ENCODE peak calls at places on chromosomes 11 and 22, in six cellular contexts. One of them, this sample, is unnamed.

GRCh38 chr11:12803086-12803826 is 129.0 kb downstream of the TEAD1 start:
- DNase-seq in HFF-Myc: no peak
- DNase-seq in A549: no peak
- DNase-seq in gastrocnemius medialis: no peak
- DNase-seq in cardiac fibroblast: peak
- DNase-seq in fibroblast of lung: peak
- DNase-seq in this sample: peak

GRCh38 chr11:121207485-121208115 is 85.0 kb upstream of the SC5D start:
- DNase-seq in gastrocnemius medialis: no peak
- DNase-seq in A549: no peak
- DNase-seq in fibroblast of lung: no peak
- DNase-seq in HFF-Myc: no peak
- DNase-seq in cardiac fibroblast: peak
- DNase-seq in this sample: no peak

GRCh38 chr11:99069831-99070444 is 49.2 kb downstream of the CNTN5 start:
- DNase-seq in A549: no peak
- DNase-seq in cardiac fibroblast: peak
- DNase-seq in gastrocnemius medialis: no peak
- DNase-seq in fibroblast of lung: peak
- DNase-seq in HFF-Myc: no peak
- DNase-seq in this sample: peak

GRCh38 chr11:45583981-45584380 is 81.4 kb downstream of the CHST1 start:
- DNase-seq in HFF-Myc: no peak
- DNase-seq in A549: no peak
- DNase-seq in cardiac fibroblast: no peak
- DNase-seq in gastrocnemius medialis: no peak
- DNase-seq in fibroblast of lung: no peak
- DNase-seq in this sample: no peak

GRCh38 chr11:33828604-33829429 is 54.5 kb upstream of the FBXO3 start:
- DNase-seq in A549: no peak
- DNase-seq in cardiac fibroblast: no peak
- DNase-seq in HFF-Myc: no peak
- DNase-seq in fibroblast of lung: no peak
- DNase-seq in gastrocnemius medialis: no peak
- DNase-seq in this sample: no peak

GRCh38 chr22:42399315-42400271 is 32.6 kb downstream of the NFAM1 start:
- DNase-seq in fibroblast of lung: no peak
- DNase-seq in gastrocnemius medialis: no peak
- DNase-seq in HFF-Myc: no peak
- DNase-seq in cardiac fibroblast: no peak
- DNase-seq in A549: no peak
- DNase-seq in this sample: no peak

GRCh38 chr11:11010624-11011127 is 152.8 kb upstream of the ZBED5 start:
- DNase-seq in HFF-Myc: no peak
- DNase-seq in gastrocnemius medialis: no peak
- DNase-seq in A549: peak
- DNase-seq in fibroblast of lung: peak
- DNase-seq in cardiac fibroblast: peak
- DNase-seq in this sample: peak

GRCh38 chr22:41217553-41218157 is 12.5 kb downstream of the L3MBTL2 start:
- DNase-seq in cardiac fibroblast: peak
- DNase-seq in fibroblast of lung: peak
- DNase-seq in A549: no peak
- DNase-seq in gastrocnemius medialis: peak
- DNase-seq in HFF-Myc: no peak
- DNase-seq in this sample: peak

GRCh38 chr11:74602637-74603591 is 10.5 kb downstream of the POLD3 start:
- DNase-seq in A549: no peak
- DNase-seq in cardiac fibroblast: no peak
- DNase-seq in fibroblast of lung: no peak
- DNase-seq in HFF-Myc: no peak
- DNase-seq in gastrocnemius medialis: no peak
- DNase-seq in this sample: peak

GRCh38 chr11:36266767-36267166 is 22.5 kb downstream of the COMMD9 start:
- DNase-seq in fibroblast of lung: no peak
- DNase-seq in gastrocnemius medialis: no peak
- DNase-seq in cardiac fibroblast: no peak
- DNase-seq in HFF-Myc: no peak
- DNase-seq in A549: no peak
- DNase-seq in this sample: peak

GRCh38 chr11:106958506-106959248 is 59.6 kb downstream of the GUCY1A2 start:
- DNase-seq in A549: no peak
- DNase-seq in gastrocnemius medialis: no peak
- DNase-seq in HFF-Myc: no peak
- DNase-seq in fibroblast of lung: no peak
- DNase-seq in cardiac fibroblast: peak
- DNase-seq in this sample: no peak

GRCh38 chr11:92886243-92886905 is 83.1 kb upstream of the MTNR1B start:
- DNase-seq in fibroblast of lung: peak
- DNase-seq in A549: peak
- DNase-seq in gastrocnemius medialis: no peak
- DNase-seq in cardiac fibroblast: peak
- DNase-seq in HFF-Myc: peak
- DNase-seq in this sample: peak

GRCh38 chr11:68446046-68446725 is 14.4 kb upstream of the PPP6R3 start:
- DNase-seq in A549: no peak
- DNase-seq in HFF-Myc: no peak
- DNase-seq in gastrocnemius medialis: no peak
- DNase-seq in fibroblast of lung: no peak
- DNase-seq in cardiac fibroblast: no peak
- DNase-seq in this sample: no peak

GRCh38 chr22:45911601-45912271 is 65.2 kb downstream of the WNT7B start:
- DNase-seq in A549: peak
- DNase-seq in gastrocnemius medialis: peak
- DNase-seq in fibroblast of lung: peak
- DNase-seq in HFF-Myc: no peak
- DNase-seq in cardiac fibroblast: peak
- DNase-seq in this sample: peak

GRCh38 chr11:121446752-121447156 is 5.4 kb upstream of the SORL1 start:
- DNase-seq in gastrocnemius medialis: no peak
- DNase-seq in A549: no peak
- DNase-seq in HFF-Myc: no peak
- DNase-seq in fibroblast of lung: peak
- DNase-seq in cardiac fibroblast: peak
- DNase-seq in this sample: peak

DNA sequence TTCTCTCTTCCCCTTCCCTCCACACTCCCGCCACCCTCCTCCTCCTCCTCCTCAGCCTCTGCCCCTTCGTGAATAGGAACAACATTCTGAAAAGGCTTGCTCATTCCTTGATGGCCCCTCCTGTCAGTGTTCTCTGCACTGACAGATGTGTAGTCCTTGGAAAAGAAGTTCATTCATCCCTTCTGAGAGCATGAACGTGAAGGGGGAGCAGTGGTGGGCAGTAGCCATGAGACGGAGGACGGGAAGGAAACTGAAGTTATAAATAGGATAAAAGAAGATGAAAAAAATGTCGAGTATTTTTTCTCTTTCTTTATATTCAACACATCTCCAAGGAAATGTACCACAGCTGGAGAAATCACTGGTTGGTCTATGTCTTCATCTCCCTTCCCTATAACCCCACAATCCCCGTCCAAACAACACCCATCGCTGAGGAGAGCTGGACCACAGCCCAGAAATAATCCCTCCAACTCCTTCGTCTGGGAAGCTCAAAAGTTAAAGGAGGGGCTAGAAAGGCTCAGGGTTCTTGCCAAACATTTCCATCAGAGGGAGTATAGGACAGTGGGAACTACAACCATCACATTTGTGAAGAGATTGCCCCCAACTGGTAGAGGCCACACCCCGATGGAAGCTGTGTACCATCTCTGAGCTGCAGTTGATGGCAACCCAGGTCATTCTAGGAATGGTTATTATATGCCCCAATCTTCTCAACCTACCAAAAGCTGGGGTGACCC is 33.5 kb downstream of the ETS1 start:
- DNase-seq in fibroblast of lung: no peak
- DNase-seq in HFF-Myc: no peak
- DNase-seq in gastrocnemius medialis: no peak
- DNase-seq in A549: peak
- DNase-seq in cardiac fibroblast: peak
- DNase-seq in this sample: peak
- TF ChIP-seq CTCF in fibroblast of lung: peak
- TF ChIP-seq CTCF in HFF-Myc: peak
- TF ChIP-seq CTCF in gastrocnemius medialis: peak
- TF ChIP-seq CTCF in A549: no peak
- TF ChIP-seq CTCF in cardiac fibroblast: peak
- TF ChIP-seq CTCF in this sample: peak

DNA sequence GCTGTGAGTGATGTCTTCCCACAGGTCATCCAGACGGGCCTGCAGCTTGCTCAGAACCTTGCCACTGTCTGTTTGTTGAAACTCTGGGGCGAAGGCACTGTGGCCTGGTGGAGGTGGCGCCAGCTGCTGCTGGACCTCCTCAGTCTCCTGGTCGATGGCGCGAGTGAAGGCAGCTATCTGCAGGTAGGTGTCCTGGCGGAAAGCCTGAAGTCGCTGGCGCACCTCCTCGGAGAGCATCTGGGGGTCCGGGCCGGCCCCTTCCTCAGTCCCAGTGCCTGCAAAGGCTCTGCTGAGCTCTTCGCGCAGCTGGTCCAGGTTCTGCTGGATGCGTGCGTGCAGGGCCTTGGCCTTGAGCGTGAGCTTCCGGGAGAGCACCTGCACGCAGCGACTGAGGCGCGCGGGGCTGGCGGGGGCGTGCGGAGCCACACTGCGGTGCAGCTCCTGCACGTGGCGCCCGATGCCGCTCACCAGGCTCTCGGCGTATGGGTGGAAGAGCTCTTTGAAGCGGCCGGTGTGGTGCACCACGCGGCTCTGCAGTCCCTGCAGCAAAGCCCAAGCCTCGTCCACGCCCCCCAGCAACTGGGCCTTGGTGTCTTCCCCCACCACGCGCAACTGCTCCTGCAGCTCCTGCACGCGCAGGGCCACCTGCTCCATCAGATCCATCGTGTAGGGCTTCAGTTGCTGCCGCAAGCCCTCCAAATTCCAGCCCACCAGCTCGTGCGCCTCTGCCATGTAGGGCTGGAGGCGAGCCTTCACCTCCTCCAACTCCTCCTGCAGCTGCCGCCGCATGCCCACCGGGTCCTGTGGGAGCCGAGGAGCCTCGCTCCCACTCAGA is 1.3 kb downstream of the APOA5 start:
- DNase-seq in fibroblast of lung: no peak
- DNase-seq in A549: no peak
- DNase-seq in HFF-Myc: no peak
- DNase-seq in cardiac fibroblast: no peak
- DNase-seq in gastrocnemius medialis: no peak
- DNase-seq in this sample: no peak
- H3K4me3 ChIP-seq in fibroblast of lung: no peak
- H3K4me3 ChIP-seq in A549: no peak
- H3K4me3 ChIP-seq in HFF-Myc: no peak
- H3K4me3 ChIP-seq in cardiac fibroblast: no peak
- H3K4me3 ChIP-seq in gastrocnemius medialis: no peak
- H3K4me3 ChIP-seq in this sample: no peak

DNA sequence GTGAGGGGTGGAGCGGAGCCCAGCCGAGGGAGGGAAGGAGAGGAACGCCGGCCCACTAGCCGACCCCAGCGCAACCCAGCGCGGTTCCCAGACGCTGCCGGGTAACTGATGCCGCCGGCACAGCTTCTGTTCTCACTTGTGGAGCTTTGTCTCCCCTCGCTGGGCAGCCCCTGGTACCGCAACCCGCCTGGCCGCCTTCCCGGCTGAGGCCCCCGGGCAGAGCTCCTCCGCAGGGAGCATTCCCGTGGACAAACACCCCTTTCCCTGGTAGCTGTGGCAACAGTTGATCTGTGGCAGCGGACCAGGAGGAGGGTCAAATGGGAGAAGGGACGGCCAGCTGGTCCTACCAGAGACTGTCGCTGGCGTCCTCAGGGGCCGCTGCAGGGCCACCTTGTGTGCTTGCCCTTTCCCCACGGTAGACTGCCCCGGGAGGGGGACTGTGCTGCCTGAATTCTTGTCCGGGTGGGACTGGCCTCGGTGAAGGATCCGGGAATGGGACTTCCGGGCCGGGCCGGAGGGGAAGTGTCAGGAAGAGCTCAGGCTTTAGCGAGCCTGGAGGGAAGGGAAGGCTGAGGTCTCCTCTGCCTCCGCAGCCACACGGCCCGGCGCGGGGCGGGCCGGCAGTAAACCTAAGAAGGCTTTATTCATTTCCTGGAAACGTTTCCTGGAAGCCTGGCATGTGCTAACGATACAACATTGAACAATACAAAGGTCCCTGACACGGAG is 468.0 kb downstream of the OPCML start:
- DNase-seq in HFF-Myc: no peak
- DNase-seq in fibroblast of lung: peak
- DNase-seq in A549: no peak
- DNase-seq in cardiac fibroblast: peak
- DNase-seq in gastrocnemius medialis: no peak
- DNase-seq in this sample: peak
- TF ChIP-seq CTCF in HFF-Myc: peak
- TF ChIP-seq CTCF in fibroblast of lung: peak
- TF ChIP-seq CTCF in A549: no peak
- TF ChIP-seq CTCF in cardiac fibroblast: peak
- TF ChIP-seq CTCF in gastrocnemius medialis: peak
- TF ChIP-seq CTCF in this sample: no peak

GRCh38 chr11:120027546-120028180 is 110.2 kb downstream of the TRIM29 start:
- DNase-seq in gastrocnemius medialis: no peak
- DNase-seq in cardiac fibroblast: no peak
- DNase-seq in fibroblast of lung: no peak
- DNase-seq in HFF-Myc: no peak
- DNase-seq in A549: no peak
- DNase-seq in this sample: no peak
- H3K4me3 ChIP-seq in gastrocnemius medialis: no peak
- H3K4me3 ChIP-seq in cardiac fibroblast: no peak
- H3K4me3 ChIP-seq in fibroblast of lung: no peak
- H3K4me3 ChIP-seq in HFF-Myc: no peak
- H3K4me3 ChIP-seq in A549: no peak
- H3K4me3 ChIP-seq in this sample: no peak

DNA sequence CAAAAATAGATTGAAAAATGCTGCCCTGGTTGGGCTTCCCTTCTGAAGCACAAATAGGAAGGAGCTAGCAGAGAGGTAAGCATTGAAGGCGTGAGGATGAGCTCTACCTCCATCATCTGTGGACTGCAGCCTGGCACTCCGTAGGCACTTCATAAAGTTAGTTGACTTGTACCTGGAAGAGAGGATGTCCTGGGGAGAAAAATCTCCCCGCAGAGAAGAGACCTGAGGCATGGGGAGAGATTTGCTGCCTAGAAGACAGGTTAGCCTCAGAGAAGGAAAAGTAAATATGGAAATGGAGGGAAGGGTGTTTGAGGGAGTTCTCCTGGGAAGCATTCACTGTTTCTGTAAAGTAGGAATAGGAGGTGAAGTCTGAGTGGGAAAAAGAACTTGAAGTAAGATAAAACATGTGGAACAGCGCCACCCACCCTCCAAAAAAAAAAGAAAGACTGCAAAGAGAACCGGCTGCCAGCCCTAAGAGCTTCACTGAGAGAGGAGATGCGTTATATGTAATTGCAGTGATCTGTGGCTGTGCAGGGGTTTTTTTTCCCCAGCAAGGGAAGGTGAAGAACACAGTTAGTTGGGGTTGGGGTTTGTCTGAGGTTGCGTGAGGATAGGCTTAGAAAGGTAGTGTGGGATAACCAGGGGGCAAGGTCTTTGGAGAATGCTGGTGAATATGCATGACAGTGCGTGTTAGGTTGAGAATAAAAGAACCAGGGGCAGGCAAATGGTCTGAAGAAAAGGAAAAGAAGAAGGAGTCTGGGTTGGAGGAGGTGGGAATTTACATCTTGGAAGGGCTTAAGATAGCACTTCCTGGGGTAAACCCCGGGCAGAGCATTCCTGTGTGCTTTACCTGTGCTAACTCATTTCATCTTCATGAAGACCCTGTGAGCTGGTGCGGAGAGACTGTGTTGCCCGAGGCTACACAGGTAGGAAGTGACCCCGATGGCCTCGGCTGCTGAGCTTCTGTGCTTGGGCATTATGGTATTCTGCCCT is 16.0 kb downstream of the TNRC6B start:
- DNase-seq in A549: peak
- DNase-seq in gastrocnemius medialis: no peak
- DNase-seq in fibroblast of lung: peak
- DNase-seq in HFF-Myc: no peak
- DNase-seq in cardiac fibroblast: peak
- DNase-seq in this sample: peak
- TF ChIP-seq CTCF in A549: peak
- TF ChIP-seq CTCF in gastrocnemius medialis: peak
- TF ChIP-seq CTCF in fibroblast of lung: peak
- TF ChIP-seq CTCF in HFF-Myc: peak
- TF ChIP-seq CTCF in cardiac fibroblast: peak
- TF ChIP-seq CTCF in this sample: peak

This sample was measured in fibroblast of mammary gland.